ENCODE peak calls at places on chromosomes 7 and 10, in eight cellular contexts. N is left kidney, P is lower leg skin, D is B cell, R is GM13977, G is choroid plexus epithelial cell, U is left ventricle myocardium superior, Y is ELF-1. C is an unnamed sample.

GRCh38 chr10:124095096-124095495 is 1.7 kb upstream of the CHST15 start:
- DNase-seq in N (peak), P (no peak), D (no peak), R (no peak), G (no peak), U (no peak), Y (no peak), C (no peak)

GRCh38 chr7:116227678-116228239 is 17.4 kb downstream of the TES start:
- DNase-seq in N (no peak), P (no peak), D (no peak), R (no peak), G (peak), U (no peak), Y (no peak), C (no peak)

GRCh38 chr7:122633472-122633871 is 65.4 kb downstream of the RNF133 start:
- DNase-seq in N (no peak), P (no peak), D (no peak), R (no peak), G (no peak), U (no peak), Y (no peak), C (no peak)

GRCh38 chr7:38451840-38452239 is 178.4 kb upstream of the TARP start:
- DNase-seq in N (peak), P (no peak), D (no peak), R (peak), G (peak), U (no peak), Y (no peak), C (peak)

GRCh38 chr10:90860790-90861189 is 3.0 kb upstream of the HTR7 start:
- DNase-seq in N (no peak), P (no peak), D (no peak), R (no peak), G (no peak), U (no peak), Y (no peak), C (no peak)

GRCh38 chr10:119453313-119453712 is 89.2 kb downstream of the RGS10 start:
- DNase-seq in N (no peak), P (no peak), D (no peak), R (no peak), G (no peak), U (no peak), Y (no peak), C (no peak)

GRCh38 chr10:103759100-103759781 is 96.1 kb downstream of the SH3PXD2A start:
- DNase-seq in N (peak), P (no peak), D (no peak), R (peak), G (peak), U (peak), Y (no peak), C (no peak)

GRCh38 chr10:7370511-7370910 is 40.3 kb downstream of the SFMBT2 start:
- DNase-seq in N (no peak), P (no peak), D (no peak), R (no peak), G (no peak), U (no peak), Y (no peak), C (no peak)

C was measured in NCI-H460.